ENCODE peak calls at places on chromosomes 16 and 17, in eight cellular contexts. One of them, this sample, is unnamed.

GRCh38 chr17:74190154-74190553 is 13.3 kb upstream of the RPL38 start:
- DNase-seq in Panc1: no peak
- DNase-seq in upper lobe of right lung: no peak
- DNase-seq in chondrocyte: no peak
- DNase-seq in tibial artery: no peak
- DNase-seq in brain microvascular endothelial cell: peak
- DNase-seq in breast epithelium: no peak
- DNase-seq in heart right ventricle: no peak
- DNase-seq in this sample: no peak

GRCh38 chr16:80804061-80804450 is 342 bp downstream of the CDYL2 start:
- DNase-seq in brain microvascular endothelial cell: peak
- DNase-seq in Panc1: no peak
- DNase-seq in chondrocyte: no peak
- DNase-seq in upper lobe of right lung: peak
- DNase-seq in tibial artery: no peak
- DNase-seq in breast epithelium: no peak
- DNase-seq in heart right ventricle: peak
- DNase-seq in this sample: peak

GRCh38 chr16:11400076-11400475 is 54.8 kb downstream of the RMI2 start:
- DNase-seq in tibial artery: no peak
- DNase-seq in Panc1: no peak
- DNase-seq in chondrocyte: peak
- DNase-seq in brain microvascular endothelial cell: no peak
- DNase-seq in upper lobe of right lung: peak
- DNase-seq in breast epithelium: no peak
- DNase-seq in heart right ventricle: no peak
- DNase-seq in this sample: no peak

GRCh38 chr16:3819175-3819527 is 61.4 kb downstream of the CREBBP start:
- DNase-seq in tibial artery: no peak
- DNase-seq in upper lobe of right lung: no peak
- DNase-seq in brain microvascular endothelial cell: no peak
- DNase-seq in breast epithelium: no peak
- DNase-seq in heart right ventricle: no peak
- DNase-seq in Panc1: no peak
- DNase-seq in chondrocyte: no peak
- DNase-seq in this sample: no peak

GRCh38 chr17:71828182-71828596 is 292.6 kb upstream of the SOX9 start:
- DNase-seq in brain microvascular endothelial cell: peak
- DNase-seq in Panc1: no peak
- DNase-seq in upper lobe of right lung: no peak
- DNase-seq in breast epithelium: no peak
- DNase-seq in tibial artery: no peak
- DNase-seq in heart right ventricle: no peak
- DNase-seq in chondrocyte: no peak
- DNase-seq in this sample: peak

GRCh38 chr17:48569676-48570324 is 8.3 kb downstream of the HOXB4 start:
- DNase-seq in Panc1: no peak
- DNase-seq in breast epithelium: no peak
- DNase-seq in upper lobe of right lung: no peak
- DNase-seq in heart right ventricle: no peak
- DNase-seq in brain microvascular endothelial cell: no peak
- DNase-seq in tibial artery: no peak
- DNase-seq in chondrocyte: no peak
- DNase-seq in this sample: no peak

GRCh38 chr17:33874617-33875060 is 380.4 kb upstream of the CCL2 start:
- DNase-seq in Panc1: no peak
- DNase-seq in chondrocyte: no peak
- DNase-seq in upper lobe of right lung: no peak
- DNase-seq in tibial artery: no peak
- DNase-seq in breast epithelium: no peak
- DNase-seq in brain microvascular endothelial cell: no peak
- DNase-seq in heart right ventricle: no peak
- DNase-seq in this sample: no peak

GRCh38 chr17:4130715-4131114 is 12.1 kb downstream of the ZZEF1 start:
- DNase-seq in breast epithelium: no peak
- DNase-seq in chondrocyte: no peak
- DNase-seq in upper lobe of right lung: no peak
- DNase-seq in heart right ventricle: no peak
- DNase-seq in Panc1: no peak
- DNase-seq in tibial artery: peak
- DNase-seq in brain microvascular endothelial cell: no peak
- DNase-seq in this sample: no peak

GRCh38 chr16:65180986-65181710 is 59.3 kb upstream of the CDH11 start:
- DNase-seq in chondrocyte: no peak
- DNase-seq in upper lobe of right lung: no peak
- DNase-seq in heart right ventricle: no peak
- DNase-seq in brain microvascular endothelial cell: no peak
- DNase-seq in tibial artery: no peak
- DNase-seq in Panc1: no peak
- DNase-seq in breast epithelium: no peak
- DNase-seq in this sample: no peak

GRCh38 chr16:12337776-12338655 is 361.5 kb downstream of the SNX29 start:
- DNase-seq in Panc1: no peak
- DNase-seq in brain microvascular endothelial cell: no peak
- DNase-seq in breast epithelium: no peak
- DNase-seq in chondrocyte: peak
- DNase-seq in upper lobe of right lung: no peak
- DNase-seq in heart right ventricle: no peak
- DNase-seq in tibial artery: peak
- DNase-seq in this sample: no peak

GRCh38 chr16:60608971-60609370 is 1427.3 kb downstream of the CDH8 start:
- DNase-seq in tibial artery: no peak
- DNase-seq in breast epithelium: no peak
- DNase-seq in brain microvascular endothelial cell: no peak
- DNase-seq in upper lobe of right lung: no peak
- DNase-seq in chondrocyte: no peak
- DNase-seq in Panc1: no peak
- DNase-seq in heart right ventricle: no peak
- DNase-seq in this sample: no peak

GRCh38 chr17:74297941-74298340 is 23.9 kb downstream of the DNAI2 start:
- DNase-seq in upper lobe of right lung: no peak
- DNase-seq in Panc1: no peak
- DNase-seq in heart right ventricle: no peak
- DNase-seq in brain microvascular endothelial cell: no peak
- DNase-seq in chondrocyte: no peak
- DNase-seq in breast epithelium: no peak
- DNase-seq in tibial artery: no peak
- DNase-seq in this sample: no peak

GRCh38 chr17:21495281-21495680 is 119.1 kb downstream of the KCNJ12 start:
- DNase-seq in brain microvascular endothelial cell: no peak
- DNase-seq in Panc1: no peak
- DNase-seq in chondrocyte: no peak
- DNase-seq in heart right ventricle: no peak
- DNase-seq in breast epithelium: no peak
- DNase-seq in upper lobe of right lung: no peak
- DNase-seq in tibial artery: peak
- DNase-seq in this sample: no peak

GRCh38 chr17:75153854-75154194 is 488 bp downstream of the JPT1 start:
- DNase-seq in brain microvascular endothelial cell: no peak
- DNase-seq in heart right ventricle: no peak
- DNase-seq in breast epithelium: no peak
- DNase-seq in chondrocyte: peak
- DNase-seq in upper lobe of right lung: no peak
- DNase-seq in tibial artery: peak
- DNase-seq in Panc1: no peak
- DNase-seq in this sample: no peak

GRCh38 chr17:50686494-50687199 is 21.1 kb downstream of the ANKRD40 start:
- DNase-seq in tibial artery: peak
- DNase-seq in Panc1: no peak
- DNase-seq in brain microvascular endothelial cell: peak
- DNase-seq in breast epithelium: peak
- DNase-seq in heart right ventricle: no peak
- DNase-seq in chondrocyte: no peak
- DNase-seq in upper lobe of right lung: peak
- DNase-seq in this sample: no peak

GRCh38 chr16:54957403-54957802 is 26.7 kb downstream of the IRX5 start:
- DNase-seq in heart right ventricle: no peak
- DNase-seq in chondrocyte: no peak
- DNase-seq in tibial artery: no peak
- DNase-seq in upper lobe of right lung: no peak
- DNase-seq in breast epithelium: no peak
- DNase-seq in Panc1: peak
- DNase-seq in brain microvascular endothelial cell: no peak
- DNase-seq in this sample: no peak

GRCh38 chr16:81823111-81823510 is 44.0 kb downstream of the PLCG2 start:
- DNase-seq in chondrocyte: no peak
- DNase-seq in brain microvascular endothelial cell: no peak
- DNase-seq in breast epithelium: no peak
- DNase-seq in heart right ventricle: peak
- DNase-seq in Panc1: no peak
- DNase-seq in tibial artery: no peak
- DNase-seq in upper lobe of right lung: no peak
- DNase-seq in this sample: no peak
- TF ChIP-seq CTCF in chondrocyte: no peak
- TF ChIP-seq CTCF in brain microvascular endothelial cell: no peak
- TF ChIP-seq CTCF in breast epithelium: no peak
- TF ChIP-seq CTCF in heart right ventricle: no peak
- TF ChIP-seq CTCF in Panc1: no peak
- TF ChIP-seq CTCF in tibial artery: no peak
- TF ChIP-seq CTCF in upper lobe of right lung: no peak
- TF ChIP-seq CTCF in this sample: no peak

GRCh38 chr16:73847090-73847489 is 449.5 kb upstream of the PSMD7 start:
- DNase-seq in Panc1: no peak
- DNase-seq in upper lobe of right lung: no peak
- DNase-seq in brain microvascular endothelial cell: no peak
- DNase-seq in chondrocyte: no peak
- DNase-seq in heart right ventricle: no peak
- DNase-seq in tibial artery: no peak
- DNase-seq in breast epithelium: no peak
- DNase-seq in this sample: no peak

GRCh38 chr16:73848993-73849392 is 447.6 kb upstream of the PSMD7 start:
- DNase-seq in heart right ventricle: no peak
- DNase-seq in breast epithelium: no peak
- DNase-seq in chondrocyte: no peak
- DNase-seq in tibial artery: no peak
- DNase-seq in Panc1: no peak
- DNase-seq in upper lobe of right lung: no peak
- DNase-seq in brain microvascular endothelial cell: no peak
- DNase-seq in this sample: no peak

GRCh38 chr16:73840710-73841109 is 455.9 kb upstream of the PSMD7 start:
- DNase-seq in chondrocyte: no peak
- DNase-seq in tibial artery: no peak
- DNase-seq in upper lobe of right lung: no peak
- DNase-seq in Panc1: no peak
- DNase-seq in breast epithelium: no peak
- DNase-seq in heart right ventricle: no peak
- DNase-seq in brain microvascular endothelial cell: no peak
- DNase-seq in this sample: no peak

DNA sequence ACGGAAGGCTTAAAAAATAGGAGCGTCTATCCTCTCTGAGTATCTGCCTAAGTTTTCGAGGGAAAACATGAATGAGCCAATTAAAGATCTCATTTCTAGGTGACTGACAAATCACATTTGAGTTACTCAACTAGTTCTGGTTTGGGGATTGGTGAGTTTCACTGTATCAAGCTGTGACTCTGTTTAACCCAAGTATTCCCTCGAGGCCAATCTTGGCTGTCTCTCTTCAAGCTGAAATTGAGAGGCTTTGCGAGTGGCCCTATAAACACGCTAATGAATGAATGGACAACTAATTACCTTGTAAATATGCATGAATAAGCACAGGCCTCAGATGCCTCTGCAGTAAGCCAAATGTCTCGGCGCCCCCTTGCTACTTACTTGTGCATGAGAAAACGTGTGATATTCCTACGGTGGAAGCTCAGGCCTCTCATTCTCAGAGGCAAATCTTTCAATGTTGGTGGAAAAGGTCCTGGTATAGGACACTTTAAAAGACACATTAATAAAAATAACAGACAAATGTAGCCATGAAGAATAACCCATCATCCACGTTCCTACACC is 450.2 kb upstream of the PSMD7 start:
- DNase-seq in Panc1: no peak
- DNase-seq in breast epithelium: no peak
- DNase-seq in chondrocyte: no peak
- DNase-seq in upper lobe of right lung: no peak
- DNase-seq in heart right ventricle: no peak
- DNase-seq in tibial artery: no peak
- DNase-seq in brain microvascular endothelial cell: peak
- DNase-seq in this sample: peak
- TF ChIP-seq CTCF in Panc1: peak
- TF ChIP-seq CTCF in breast epithelium: no peak
- TF ChIP-seq CTCF in chondrocyte: peak
- TF ChIP-seq CTCF in upper lobe of right lung: no peak
- TF ChIP-seq CTCF in heart right ventricle: no peak
- TF ChIP-seq CTCF in tibial artery: no peak
- TF ChIP-seq CTCF in brain microvascular endothelial cell: peak
- TF ChIP-seq CTCF in this sample: peak

DNA sequence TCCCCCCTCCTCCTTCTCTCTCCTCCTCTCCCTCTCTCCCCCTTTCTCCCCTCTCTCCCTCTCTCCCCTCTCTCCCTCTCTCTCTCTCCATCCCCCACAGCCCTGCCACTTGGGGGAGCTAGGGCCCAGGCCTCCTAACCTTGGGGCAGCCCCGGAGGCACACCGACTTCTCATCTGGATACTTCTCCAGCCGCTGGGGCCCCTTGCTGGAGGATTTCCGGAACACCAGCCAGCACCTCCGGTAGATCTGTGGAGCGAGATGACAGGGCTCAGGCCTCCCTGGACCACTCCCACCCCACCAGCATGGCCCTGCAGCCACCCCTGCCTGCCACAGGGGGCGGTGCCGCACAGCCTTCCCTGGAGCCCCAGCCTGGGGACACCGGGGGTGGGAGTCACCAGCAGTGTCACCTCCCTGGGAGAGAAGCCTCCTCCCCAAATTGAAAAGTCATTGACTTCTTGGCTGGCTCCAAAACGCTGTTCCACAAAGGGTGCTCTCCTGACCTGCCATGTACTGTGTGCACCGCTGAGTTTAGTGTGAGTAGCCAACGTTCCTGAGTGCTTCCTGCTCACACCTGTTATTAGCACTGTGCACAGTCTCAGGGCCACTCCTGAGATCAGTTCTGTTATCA is 10.5 kb downstream of the DOK4 start:
- DNase-seq in brain microvascular endothelial cell: peak
- DNase-seq in heart right ventricle: no peak
- DNase-seq in Panc1: no peak
- DNase-seq in upper lobe of right lung: peak
- DNase-seq in chondrocyte: no peak
- DNase-seq in breast epithelium: no peak
- DNase-seq in tibial artery: no peak
- DNase-seq in this sample: no peak
- TF ChIP-seq CTCF in brain microvascular endothelial cell: peak
- TF ChIP-seq CTCF in heart right ventricle: peak
- TF ChIP-seq CTCF in Panc1: peak
- TF ChIP-seq CTCF in upper lobe of right lung: peak
- TF ChIP-seq CTCF in chondrocyte: peak
- TF ChIP-seq CTCF in breast epithelium: no peak
- TF ChIP-seq CTCF in tibial artery: no peak
- TF ChIP-seq CTCF in this sample: peak

DNA sequence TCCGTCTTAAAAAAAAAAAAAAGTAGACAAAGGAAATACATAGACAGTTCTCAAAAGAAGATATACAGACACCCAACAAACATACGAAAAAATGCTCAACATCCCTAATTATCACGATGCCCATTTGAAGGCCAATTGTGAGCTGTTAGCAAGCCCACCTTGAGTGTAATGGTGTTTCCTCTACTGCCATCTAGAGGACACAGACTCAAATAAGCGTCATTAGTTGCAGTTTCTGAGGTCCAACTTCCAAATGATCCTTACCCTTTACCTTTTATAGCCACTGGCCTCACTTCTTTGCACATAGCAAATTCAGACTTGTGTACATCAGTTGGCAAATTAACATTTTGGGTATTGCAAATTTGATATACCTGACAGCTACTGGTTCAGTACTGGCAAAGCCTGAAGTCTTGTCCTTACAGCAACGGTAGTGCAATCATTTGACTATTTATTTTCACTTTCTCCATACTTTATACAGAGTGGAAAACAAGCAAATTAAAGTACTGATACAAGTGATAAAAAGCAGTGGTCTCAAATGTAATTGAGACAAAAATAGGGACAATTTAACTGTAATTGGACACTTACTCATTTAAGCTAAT is 536.3 kb upstream of the EEF2KMT start:
- DNase-seq in heart right ventricle: no peak
- DNase-seq in chondrocyte: no peak
- DNase-seq in brain microvascular endothelial cell: peak
- DNase-seq in Panc1: peak
- DNase-seq in tibial artery: no peak
- DNase-seq in upper lobe of right lung: no peak
- DNase-seq in breast epithelium: no peak
- DNase-seq in this sample: no peak
- TF ChIP-seq CTCF in heart right ventricle: no peak
- TF ChIP-seq CTCF in chondrocyte: peak
- TF ChIP-seq CTCF in brain microvascular endothelial cell: peak
- TF ChIP-seq CTCF in Panc1: peak
- TF ChIP-seq CTCF in tibial artery: no peak
- TF ChIP-seq CTCF in upper lobe of right lung: peak
- TF ChIP-seq CTCF in breast epithelium: no peak
- TF ChIP-seq CTCF in this sample: peak